ENCODE peak calls at places on chromosomes 13 and 19, in five cellular contexts. B is WTC11, T is A549, E is GM12878, G is HepG2. D is an unnamed sample.

GRCh38 chr13:71998223-71998622 is 131.2 kb upstream of the DACH1 start:
- DNase-seq in B (no peak), T (no peak), E (no peak), G (no peak), D (no peak)

GRCh38 chr13:33610471-33611015 is 207.4 kb upstream of the RFC3 start:
- DNase-seq in B (peak; percentile 44), T (peak; percentile 1), E (no peak), G (peak; percentile 95), D (peak; percentile 7)

GRCh38 chr19:30528919-30529318 is 156.7 kb downstream of the ZNF536 start:
- DNase-seq in B (no peak), T (no peak), E (no peak), G (no peak), D (no peak)

GRCh38 chr19:2774953-2775555 is 8.0 kb downstream of the SGTA start:
- DNase-seq in B (no peak), T (no peak), E (no peak), G (no peak), D (no peak)

GRCh38 chr19:10096615-10096963 is 5.9 kb downstream of the ANGPTL6 start:
- DNase-seq in B (no peak), T (no peak), E (no peak), G (no peak), D (no peak)

GRCh38 chr19:46416077-46416709 is 2.8 kb upstream of the CCDC8 start:
- DNase-seq in B (peak; percentile 97), T (peak; percentile 85), E (no peak), G (peak; percentile 59), D (peak; percentile 94)

GRCh38 chr13:90839061-90839460 is 508.4 kb upstream of the MIR17HG start:
- DNase-seq in B (no peak), T (peak; percentile 55), E (no peak), G (no peak), D (no peak)

GRCh38 chr13:90868321-90868920 is 479.1 kb upstream of the MIR17HG start:
- DNase-seq in B (no peak), T (peak; percentile 16), E (no peak), G (peak; percentile 3), D (peak; percentile 63)

GRCh38 chr13:39347926-39348901 is 254.8 kb downstream of the LHFPL6 start:
- DNase-seq in B (peak; percentile 40), T (no peak), E (no peak), G (no peak), D (no peak)

GRCh38 chr19:49968279-49968922 is 7.4 kb upstream of the SIGLEC11 start:
- DNase-seq in B (no peak), T (no peak), E (no peak), G (no peak), D (no peak)

GRCh38 chr19:16650821-16651220 is 9.1 kb downstream of the SMIM7 start:
- DNase-seq in B (no peak), T (no peak), E (no peak), G (no peak), D (no peak)

GRCh38 chr19:45498411-45499195 is at the start of gene PPM1N:
- DNase-seq in B (peak; percentile 80), T (no peak), E (no peak), G (no peak), D (peak; percentile 59)

GRCh38 chr13:73938375-73939070 is 195.7 kb downstream of the KLF12 start:
- DNase-seq in B (no peak), T (peak; percentile 52), E (no peak), G (no peak), D (no peak)

GRCh38 chr19:16303755-16304154 is 20.9 kb upstream of the KLF2 start:
- DNase-seq in B (no peak), T (no peak), E (no peak), G (no peak), D (no peak)

GRCh38 chr19:15464394-15465385 is at the start of gene RASAL3:
- DNase-seq in B (no peak), T (no peak), E (peak; percentile 51), G (no peak), D (no peak)

GRCh38 chr13:107809125-107809524 is 406.2 kb downstream of the LIG4 start:
- DNase-seq in B (no peak), T (no peak), E (no peak), G (no peak), D (no peak)

GRCh38 chr19:48433337-48433736 is 12.4 kb upstream of the GRWD1 start:
- DNase-seq in B (no peak), T (no peak), E (no peak), G (no peak), D (no peak)

GRCh38 chr13:99431927-99432636 is 69.2 kb upstream of the TM9SF2 start:
- DNase-seq in B (no peak), T (no peak), E (peak; percentile 85), G (no peak), D (no peak)

GRCh38 chr13:25153736-25154135 is 18.4 kb downstream of the AMER2 start:
- DNase-seq in B (no peak), T (no peak), E (no peak), G (no peak), D (no peak)

GRCh38 chr13:46041335-46041934 is 11.1 kb downstream of the ZC3H13 start:
- DNase-seq in B (no peak), T (no peak), E (no peak), G (no peak), D (no peak)

GRCh38 chr13:83716121-83716520 is 166.2 kb downstream of the SLITRK1 start:
- DNase-seq in B (peak; percentile 14), T (no peak), E (no peak), G (no peak), D (no peak)

DNA sequence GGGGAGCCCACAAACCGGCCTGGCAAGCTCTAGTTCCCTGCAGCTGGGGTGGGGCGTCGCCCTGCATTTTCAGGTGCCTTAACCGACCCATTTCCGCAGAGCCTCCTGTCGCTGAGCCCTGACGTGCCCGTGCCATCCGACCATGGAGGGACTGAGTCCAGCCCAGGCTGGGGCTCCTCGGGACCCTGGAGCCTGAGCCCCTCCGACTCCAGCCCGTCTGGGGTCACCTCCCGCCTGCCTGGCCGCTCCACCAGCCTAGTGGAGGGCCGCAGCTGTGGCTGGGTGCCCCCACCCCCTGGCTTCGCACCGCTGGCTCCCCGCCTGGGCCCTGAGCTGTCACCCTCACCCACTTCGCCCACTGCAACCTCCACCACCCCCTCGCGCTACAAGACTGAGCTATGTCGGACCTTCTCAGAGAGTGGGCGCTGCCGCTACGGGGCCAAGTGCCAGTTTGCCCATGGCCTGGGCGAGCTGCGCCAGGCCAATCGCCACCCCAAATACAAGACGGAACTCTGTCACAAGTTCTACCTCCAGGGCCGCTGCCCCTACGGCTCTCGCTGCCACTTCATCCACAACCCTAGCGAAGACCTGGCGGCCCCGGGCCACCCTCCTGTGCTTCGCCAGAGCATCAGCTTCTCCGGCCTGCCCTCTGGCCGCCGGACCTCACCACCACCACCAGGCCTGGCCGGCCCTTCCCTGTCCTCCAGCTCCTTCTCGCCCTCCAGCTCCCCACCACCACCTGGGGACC is 1.2 kb downstream of the ZFP36 start:
- DNase-seq in B (no peak), T (peak; percentile 60), E (no peak), G (no peak), D (no peak)
- TF ChIP-seq ESRRA in B (no peak), T (no peak), E (no peak), G (no peak), D (no peak)

DNA sequence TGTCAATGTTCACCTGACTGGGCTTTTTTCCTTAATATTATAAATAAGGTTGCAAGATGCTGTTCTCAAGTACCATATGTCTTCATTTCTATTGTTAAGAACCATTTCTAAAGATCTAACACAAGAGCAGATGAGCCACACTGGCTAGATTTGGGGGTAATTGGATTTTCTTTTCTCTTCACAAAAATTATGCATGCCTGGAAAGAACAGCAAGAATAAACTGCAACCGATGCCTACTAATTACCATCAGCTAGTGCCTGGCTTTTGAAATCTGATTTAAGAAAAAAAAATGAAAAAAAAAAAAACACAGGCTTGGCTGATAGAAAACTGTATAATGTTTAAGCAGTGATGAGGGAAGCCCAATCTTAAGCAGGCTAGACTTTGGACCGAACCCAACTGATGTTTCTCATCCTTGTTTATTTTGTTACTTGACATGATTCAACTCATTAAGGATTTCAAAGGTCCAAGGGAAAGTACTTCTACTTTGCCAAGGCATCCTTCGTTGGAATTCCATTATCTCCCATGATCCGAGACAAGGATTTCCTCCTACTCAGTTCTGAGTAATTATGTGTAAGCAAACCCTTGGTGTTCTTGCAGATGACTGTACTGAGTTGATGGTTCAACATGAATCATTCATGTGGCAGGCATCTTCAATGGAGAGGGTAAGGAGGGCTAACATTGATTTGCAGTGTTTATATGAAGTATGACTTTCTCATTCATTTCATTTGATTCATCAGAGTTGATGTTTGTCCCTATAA is 300.5 kb downstream of the SPRY2 start:
- DNase-seq in B (no peak), T (peak; percentile 92), E (no peak), G (no peak), D (no peak)
- TF ChIP-seq ESRRA in B (no peak), T (no peak), E (no peak), G (no peak), D (no peak)

GRCh38 chr19:54162884-54163283 is 3.4 kb upstream of the LENG1 start:
- DNase-seq in B (no peak), T (no peak), E (no peak), G (no peak), D (no peak)

GRCh38 chr19:54168174-54168917 is 4.6 kb downstream of the TMC4 start:
- DNase-seq in B (peak; percentile 99), T (peak; percentile 92), E (no peak), G (peak; percentile 71), D (peak; percentile 86)

GRCh38 chr19:54164369-54165068 is 5.0 kb upstream of the LENG1 start:
- DNase-seq in B (peak; percentile 98), T (peak; percentile 92), E (no peak), G (no peak), D (peak; percentile 89)

GRCh38 chr19:54162241-54162805 is 2.8 kb upstream of the LENG1 start:
- DNase-seq in B (peak; percentile 87), T (peak; percentile 89), E (no peak), G (no peak), D (peak; percentile 87)

DNA sequence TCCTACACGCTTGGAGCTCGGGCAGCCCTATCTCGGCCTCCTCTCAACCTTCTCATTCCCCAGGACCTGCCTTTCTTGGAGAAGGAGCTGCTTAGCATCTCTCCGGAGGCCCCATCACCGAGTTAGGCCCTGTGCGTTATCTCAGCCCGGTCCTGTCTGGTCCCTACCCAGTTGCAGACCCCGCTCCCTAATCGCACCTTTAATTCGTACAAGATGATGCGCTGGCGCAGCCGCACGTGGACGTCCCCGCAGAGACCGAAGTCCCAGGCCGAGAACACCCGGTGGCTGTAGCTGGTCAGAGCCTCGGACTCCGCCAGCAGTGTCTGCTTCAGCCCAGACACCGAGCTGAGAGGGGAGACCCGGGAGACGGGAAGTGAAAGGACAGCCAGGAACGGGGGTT is 5.7 kb upstream of the LENG1 start:
- DNase-seq in B (no peak), T (no peak), E (no peak), G (no peak), D (no peak)
- TF ChIP-seq ESRRA in B (no peak), T (no peak), E (no peak), G (no peak), D (no peak)

DNA sequence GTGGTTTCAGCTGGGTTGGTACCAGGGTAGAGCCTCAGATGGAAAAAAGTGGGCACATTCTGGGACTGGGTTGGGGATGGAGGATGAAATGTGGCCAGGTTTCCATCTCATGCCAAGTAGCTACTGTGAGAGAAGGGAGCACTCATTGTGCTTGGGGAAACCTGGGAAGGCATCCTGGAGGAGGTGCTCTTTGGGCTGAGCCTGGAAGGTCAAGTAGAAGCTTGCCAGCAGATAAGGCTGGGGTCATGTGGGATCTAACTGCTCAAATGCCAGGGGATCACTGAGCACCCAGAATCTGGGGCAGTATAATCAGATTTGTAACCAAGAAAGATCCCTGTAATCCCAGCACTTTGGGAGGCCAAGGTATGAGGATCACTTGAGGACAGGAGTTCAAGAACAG is 9.0 kb upstream of the KCNN1 start:
- DNase-seq in B (no peak), T (no peak), E (no peak), G (no peak), D (no peak)
- TF ChIP-seq ESRRA in B (no peak), T (no peak), E (no peak), G (no peak), D (no peak)